ENCODE peak calls at places on chromosomes 6 and 20, in seven cellular contexts. F is IMR-90, O is PC-3, R is astrocyte, W is SK-N-SH, G is HCT116, L is mammary epithelial cell. A is an unnamed sample.

GRCh38 chr6:14983599-14984296 is 262.1 kb upstream of the JARID2 start:
- DNase-seq in F (peak; percentile 36), O (peak; percentile 14), R (no peak), W (no peak), G (no peak), L (peak; percentile 17), A (no peak)

GRCh38 chr20:20457392-20458126 is 89.7 kb downstream of the INSM1 start:
- DNase-seq in F (peak; percentile 68), O (peak; percentile 82), R (peak; percentile 63), W (no peak), G (no peak), L (no peak), A (no peak)

GRCh38 chr6:25327372-25327771 is 48.2 kb downstream of the CARMIL1 start:
- DNase-seq in F (no peak), O (no peak), R (no peak), W (no peak), G (no peak), L (no peak), A (no peak)

GRCh38 chr6:27890351-27891299 is 21.6 kb downstream of the OR2B2 start:
- DNase-seq in F (peak; percentile 97), O (no peak), R (peak; percentile 95), W (peak; percentile 75), G (peak; percentile 97), L (peak; percentile 94), A (peak; percentile 86)

GRCh38 chr6:20952605-20953004 is 418.3 kb downstream of the CDKAL1 start:
- DNase-seq in F (peak; percentile 83), O (peak; percentile 90), R (peak; percentile 88), W (no peak), G (peak; percentile 60), L (peak; percentile 87), A (no peak)

GRCh38 chr6:55674672-55675071 is 95.7 kb upstream of the HMGCLL1 start:
- DNase-seq in F (no peak), O (no peak), R (no peak), W (no peak), G (no peak), L (no peak), A (no peak)

GRCh38 chr6:24439858-24440539 is 37.3 kb downstream of the MRS2 start:
- DNase-seq in F (no peak), O (no peak), R (no peak), W (no peak), G (no peak), L (peak; percentile 22), A (no peak)

GRCh38 chr20:10523438-10523837 is 88.3 kb downstream of the SLX4IP start:
- DNase-seq in F (no peak), O (peak; percentile 37), R (no peak), W (no peak), G (no peak), L (no peak), A (no peak)

GRCh38 chr20:5822569-5822968 is 72.4 kb downstream of the SHLD1 start:
- DNase-seq in F (no peak), O (no peak), R (no peak), W (no peak), G (no peak), L (no peak), A (no peak)

GRCh38 chr6:111957623-111958315 is 84.5 kb upstream of the FYN start:
- DNase-seq in F (peak; percentile 38), O (no peak), R (no peak), W (no peak), G (peak; percentile 13), L (no peak), A (no peak)

GRCh38 chr6:163641706-163642105 is 227.2 kb downstream of the QKI start:
- DNase-seq in F (no peak), O (no peak), R (no peak), W (no peak), G (no peak), L (no peak), A (no peak)

GRCh38 chr6:5905431-5906339 is 101.0 kb downstream of the NRN1 start:
- DNase-seq in F (peak; percentile 81), O (peak; percentile 44), R (peak; percentile 94), W (no peak), G (no peak), L (peak; percentile 84), A (no peak)

GRCh38 chr6:12353731-12354130 is 63.6 kb downstream of the EDN1 start:
- DNase-seq in F (no peak), O (no peak), R (no peak), W (no peak), G (no peak), L (no peak), A (no peak)

GRCh38 chr20:58718729-58719128 is 26.1 kb downstream of the NPEPL1 start:
- DNase-seq in F (no peak), O (no peak), R (no peak), W (no peak), G (no peak), L (no peak), A (no peak)

GRCh38 chr6:91276315-91276714 is 689.4 kb upstream of the MAP3K7 start:
- DNase-seq in F (peak; percentile 4), O (peak; percentile 16), R (peak; percentile 20), W (peak; percentile 18), G (no peak), L (peak; percentile 9), A (no peak)

GRCh38 chr20:1835531-1835930 is 59.7 kb upstream of the SIRPA start:
- DNase-seq in F (no peak), O (no peak), R (no peak), W (no peak), G (no peak), L (no peak), A (no peak)

GRCh38 chr6:109453594-109454482 is 1.7 kb downstream of the MICAL1 start:
- DNase-seq in F (no peak), O (no peak), R (no peak), W (peak; percentile 66), G (no peak), L (no peak), A (no peak)

GRCh38 chr6:153131037-153131981 is at the start of gene RGS17:
- DNase-seq in F (peak; percentile 73), O (peak; percentile 49), R (peak; percentile 55), W (peak; percentile 100), G (no peak), L (peak; percentile 55), A (peak; percentile 82)

GRCh38 chr6:35089935-35090505 is 51.1 kb downstream of the TCP11 start:
- DNase-seq in F (peak; percentile 83), O (no peak), R (peak; percentile 92), W (peak; percentile 13), G (no peak), L (peak; percentile 88), A (no peak)

GRCh38 chr6:99349620-99350141 is at the start of gene FAXC:
- DNase-seq in F (peak; percentile 14), O (peak; percentile 58), R (peak; percentile 10), W (peak; percentile 88), G (peak; percentile 16), L (peak; percentile 69), A (peak; percentile 50)

GRCh38 chr6:132843316-132844040 is 29.1 kb downstream of the RPS12 start:
- DNase-seq in F (no peak), O (no peak), R (peak; percentile 22), W (no peak), G (no peak), L (no peak), A (no peak)

GRCh38 chr20:45346291-45346718 is 1.9 kb downstream of the SDC4 start:
- DNase-seq in F (no peak), O (peak; percentile 44), R (no peak), W (no peak), G (no peak), L (peak; percentile 44), A (no peak)

GRCh38 chr6:82959385-82959941 is 106.2 kb downstream of the UBE3D start:
- DNase-seq in F (peak; percentile 70), O (no peak), R (peak; percentile 94), W (no peak), G (no peak), L (no peak), A (peak; percentile 38)

GRCh38 chr20:41182296-41183212 is 45.2 kb downstream of the PLCG1 start:
- DNase-seq in F (no peak), O (peak; percentile 75), R (no peak), W (no peak), G (no peak), L (peak; percentile 80), A (no peak)

GRCh38 chr6:33981861-33982260 is 164.0 kb downstream of the GRM4 start:
- DNase-seq in F (no peak), O (no peak), R (no peak), W (no peak), G (no peak), L (no peak), A (no peak)

GRCh38 chr6:43742285-43742684 is 27.7 kb upstream of the VEGFA start:
- DNase-seq in F (no peak), O (no peak), R (no peak), W (peak; percentile 10), G (no peak), L (no peak), A (no peak)

GRCh38 chr20:36663026-36663425 is 17.0 kb upstream of the SLA2 start:
- DNase-seq in F (no peak), O (no peak), R (no peak), W (no peak), G (no peak), L (no peak), A (no peak)

GRCh38 chr6:113856571-113857564 is at the start of gene MARCKS:
- DNase-seq in F (peak; percentile 92), O (peak; percentile 80), R (peak; percentile 84), W (peak; percentile 82), G (peak; percentile 69), L (peak; percentile 89), A (peak; percentile 83)

GRCh38 chr6:132404736-132405135 is 3.5 kb upstream of the MOXD1 start:
- DNase-seq in F (peak; percentile 45), O (peak; percentile 33), R (no peak), W (no peak), G (no peak), L (no peak), A (no peak)

GRCh38 chr6:93676506-93676905 is 257.1 kb upstream of the EPHA7 start:
- DNase-seq in F (no peak), O (peak; percentile 50), R (no peak), W (no peak), G (no peak), L (no peak), A (no peak)
- H3K9ac ChIP-seq in F (no peak overlapping the region), O (peak overlapping the region; percentile 21), R (no peak overlapping the region), W (no peak overlapping the region), G (no peak overlapping the region), L (no peak overlapping the region), A (no peak overlapping the region)

DNA sequence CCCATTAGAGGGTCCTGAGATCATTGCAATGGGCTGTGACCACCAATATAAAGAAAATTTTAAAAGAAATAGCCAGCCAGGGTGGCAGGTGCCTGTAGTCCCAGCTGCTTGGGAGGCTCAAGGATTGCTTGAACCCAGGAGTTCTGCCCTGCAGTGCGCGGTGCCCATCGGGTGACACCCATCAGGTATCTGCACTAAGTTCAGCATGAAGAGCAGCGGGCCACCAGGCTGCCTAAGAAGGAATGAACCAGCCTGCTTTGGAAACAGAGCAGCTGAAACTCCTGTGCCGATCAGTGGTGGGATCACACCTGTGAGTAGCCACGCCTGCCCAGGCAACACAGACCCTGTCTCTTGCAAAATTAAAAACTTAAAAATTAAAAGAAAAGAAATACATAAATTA is 102.5 kb upstream of the FOXC1 start:
- DNase-seq in F (no peak), O (no peak), R (no peak), W (no peak), G (no peak), L (no peak), A (no peak)
- H3K27me3 ChIP-seq in F (peaks cover 35% of the 10 kb centered on the region), O (peaks cover 13% of the 10 kb centered on the region), R (peaks cover 10% of the 10 kb centered on the region), W (peaks cover 72% of the 10 kb centered on the region), G (no peaks in the 10 kb centered on the region), L (peaks cover 4% of the 10 kb centered on the region), A (no peaks in the 10 kb centered on the region)

GRCh38 chr6:87684895-87685654 is 17.0 kb downstream of the AKIRIN2 start:
- DNase-seq in F (no peak), O (no peak), R (no peak), W (no peak), G (no peak), L (no peak), A (no peak)
- H3K4me2 ChIP-seq in F (no peak overlapping the region), O (no peak overlapping the region), R (no peak overlapping the region), W (no peak overlapping the region), G (no peak overlapping the region), L (no peak overlapping the region), A (no peak overlapping the region)

GRCh38 chr6:39926668-39927067 is 7.6 kb downstream of the MOCS1 start:
- DNase-seq in F (no peak), O (no peak), R (no peak), W (no peak), G (no peak), L (peak; percentile 24), A (no peak)
- H3K9ac ChIP-seq in F (no peak overlapping the region), O (no peak overlapping the region), R (no peak overlapping the region), W (no peak overlapping the region), G (no peak overlapping the region), L (no peak overlapping the region), A (no peak overlapping the region)

A was measured in neuronal stem cell.